ENCODE peak calls at places on chromosomes 1 and 21, in six cellular contexts. One of them, this sample, is unnamed. For H3K36me3, the result is how much of the 10 kb centered on the place peaks cover.

GRCh38 chr21:34351786-34352241 is 12.0 kb upstream of the KCNE2 start:
- DNase-seq in aorta: no peak
- DNase-seq in BE2C: peak
- DNase-seq in uterus: no peak
- DNase-seq in RWPE2: no peak
- DNase-seq in left lung: no peak
- DNase-seq in this sample: peak

GRCh38 chr21:42289926-42290325 is 25.3 kb downstream of the TFF3 start:
- DNase-seq in RWPE2: no peak
- DNase-seq in left lung: peak
- DNase-seq in uterus: no peak
- DNase-seq in aorta: no peak
- DNase-seq in BE2C: no peak
- DNase-seq in this sample: no peak

GRCh38 chr1:28091043-28091781 is 2.8 kb upstream of the EYA3 start:
- DNase-seq in RWPE2: no peak
- DNase-seq in left lung: no peak
- DNase-seq in uterus: peak
- DNase-seq in aorta: no peak
- DNase-seq in BE2C: peak
- DNase-seq in this sample: no peak

GRCh38 chr1:150804671-150805070 is 3.4 kb downstream of the CTSK start:
- DNase-seq in RWPE2: no peak
- DNase-seq in uterus: no peak
- DNase-seq in BE2C: no peak
- DNase-seq in left lung: no peak
- DNase-seq in aorta: no peak
- DNase-seq in this sample: no peak

GRCh38 chr1:207304710-207305151 is 16.7 kb upstream of the CD55 start:
- DNase-seq in left lung: no peak
- DNase-seq in BE2C: no peak
- DNase-seq in aorta: no peak
- DNase-seq in uterus: no peak
- DNase-seq in RWPE2: no peak
- DNase-seq in this sample: no peak

GRCh38 chr1:2945821-2946231 is 75.4 kb upstream of the ACTRT2 start:
- DNase-seq in RWPE2: peak
- DNase-seq in left lung: peak
- DNase-seq in aorta: peak
- DNase-seq in uterus: no peak
- DNase-seq in BE2C: no peak
- DNase-seq in this sample: no peak

GRCh38 chr1:56916630-56917029 is 49.2 kb downstream of the C8B start:
- DNase-seq in RWPE2: no peak
- DNase-seq in left lung: no peak
- DNase-seq in BE2C: no peak
- DNase-seq in aorta: no peak
- DNase-seq in uterus: no peak
- DNase-seq in this sample: no peak

GRCh38 chr1:14947421-14947820 is 206.1 kb upstream of the TMEM51 start:
- DNase-seq in BE2C: no peak
- DNase-seq in uterus: no peak
- DNase-seq in RWPE2: no peak
- DNase-seq in aorta: no peak
- DNase-seq in left lung: no peak
- DNase-seq in this sample: no peak

GRCh38 chr1:205532996-205533728 is 28.7 kb downstream of the CDK18 start:
- DNase-seq in BE2C: no peak
- DNase-seq in left lung: peak
- DNase-seq in RWPE2: no peak
- DNase-seq in uterus: no peak
- DNase-seq in aorta: peak
- DNase-seq in this sample: no peak

GRCh38 chr1:208475449-208475848 is 231.3 kb upstream of the PLXNA2 start:
- DNase-seq in RWPE2: no peak
- DNase-seq in BE2C: peak
- DNase-seq in uterus: no peak
- DNase-seq in left lung: no peak
- DNase-seq in aorta: no peak
- DNase-seq in this sample: no peak

GRCh38 chr21:35204850-35205564 is 155.9 kb upstream of the RUNX1 start:
- DNase-seq in uterus: peak
- DNase-seq in aorta: peak
- DNase-seq in RWPE2: no peak
- DNase-seq in left lung: peak
- DNase-seq in BE2C: no peak
- DNase-seq in this sample: no peak

GRCh38 chr1:8739377-8739776 is 78.1 kb downstream of the RERE start:
- DNase-seq in aorta: no peak
- DNase-seq in left lung: no peak
- DNase-seq in uterus: no peak
- DNase-seq in RWPE2: no peak
- DNase-seq in BE2C: no peak
- DNase-seq in this sample: no peak

GRCh38 chr1:23092447-23092846 is 73.2 kb downstream of the KDM1A start:
- DNase-seq in left lung: no peak
- DNase-seq in uterus: no peak
- DNase-seq in aorta: no peak
- DNase-seq in RWPE2: no peak
- DNase-seq in BE2C: no peak
- DNase-seq in this sample: no peak

GRCh38 chr1:223266632-223267172 is 97.3 kb downstream of the SUSD4 start:
- DNase-seq in left lung: no peak
- DNase-seq in uterus: no peak
- DNase-seq in RWPE2: no peak
- DNase-seq in BE2C: no peak
- DNase-seq in aorta: no peak
- DNase-seq in this sample: no peak

GRCh38 chr1:183303901-183304300 is 114.3 kb downstream of the NMNAT2 start:
- DNase-seq in left lung: no peak
- DNase-seq in BE2C: no peak
- DNase-seq in RWPE2: no peak
- DNase-seq in aorta: no peak
- DNase-seq in uterus: no peak
- DNase-seq in this sample: no peak

GRCh38 chr1:90027281-90027680 is 32.4 kb downstream of the ZNF326 start:
- DNase-seq in BE2C: no peak
- DNase-seq in aorta: no peak
- DNase-seq in uterus: no peak
- DNase-seq in RWPE2: no peak
- DNase-seq in left lung: no peak
- DNase-seq in this sample: no peak

GRCh38 chr1:61388586-61388985 is 306.2 kb downstream of the NFIA start:
- DNase-seq in uterus: no peak
- DNase-seq in left lung: no peak
- DNase-seq in aorta: no peak
- DNase-seq in RWPE2: no peak
- DNase-seq in BE2C: no peak
- DNase-seq in this sample: no peak

GRCh38 chr1:104648269-104648691 is 898.6 kb downstream of the AMY1C start:
- DNase-seq in uterus: no peak
- DNase-seq in RWPE2: no peak
- DNase-seq in aorta: no peak
- DNase-seq in left lung: no peak
- DNase-seq in BE2C: peak
- DNase-seq in this sample: peak

GRCh38 chr21:16709866-16710550 is 802.8 kb upstream of the CXADR start:
- DNase-seq in RWPE2: no peak
- DNase-seq in BE2C: no peak
- DNase-seq in left lung: no peak
- DNase-seq in uterus: peak
- DNase-seq in aorta: no peak
- DNase-seq in this sample: no peak

GRCh38 chr21:33938381-33938780 is 22.8 kb upstream of the ATP5PO start:
- DNase-seq in RWPE2: no peak
- DNase-seq in left lung: no peak
- DNase-seq in BE2C: no peak
- DNase-seq in aorta: no peak
- DNase-seq in uterus: no peak
- DNase-seq in this sample: no peak

GRCh38 chr1:187999973-188000372 is 1171.2 kb downstream of the PLA2G4A start:
- DNase-seq in RWPE2: no peak
- DNase-seq in uterus: no peak
- DNase-seq in aorta: no peak
- DNase-seq in left lung: no peak
- DNase-seq in BE2C: no peak
- DNase-seq in this sample: no peak

GRCh38 chr1:207863893-207864535 is 46.9 kb downstream of the CD34 start:
- DNase-seq in BE2C: no peak
- DNase-seq in uterus: no peak
- DNase-seq in RWPE2: no peak
- DNase-seq in left lung: no peak
- DNase-seq in aorta: no peak
- DNase-seq in this sample: no peak

GRCh38 chr1:42825058-42825851 is 8.1 kb upstream of the SVBP start:
- DNase-seq in aorta: no peak
- DNase-seq in uterus: no peak
- DNase-seq in RWPE2: no peak
- DNase-seq in left lung: no peak
- DNase-seq in BE2C: no peak
- DNase-seq in this sample: no peak

GRCh38 chr1:151936203-151936602 is 26.9 kb upstream of the THEM4 start:
- DNase-seq in aorta: no peak
- DNase-seq in left lung: no peak
- DNase-seq in RWPE2: no peak
- DNase-seq in uterus: no peak
- DNase-seq in BE2C: no peak
- DNase-seq in this sample: no peak

GRCh38 chr1:118113261-118113660 is 71.8 kb downstream of the SPAG17 start:
- DNase-seq in RWPE2: no peak
- DNase-seq in uterus: no peak
- DNase-seq in left lung: no peak
- DNase-seq in BE2C: no peak
- DNase-seq in aorta: no peak
- DNase-seq in this sample: no peak

DNA sequence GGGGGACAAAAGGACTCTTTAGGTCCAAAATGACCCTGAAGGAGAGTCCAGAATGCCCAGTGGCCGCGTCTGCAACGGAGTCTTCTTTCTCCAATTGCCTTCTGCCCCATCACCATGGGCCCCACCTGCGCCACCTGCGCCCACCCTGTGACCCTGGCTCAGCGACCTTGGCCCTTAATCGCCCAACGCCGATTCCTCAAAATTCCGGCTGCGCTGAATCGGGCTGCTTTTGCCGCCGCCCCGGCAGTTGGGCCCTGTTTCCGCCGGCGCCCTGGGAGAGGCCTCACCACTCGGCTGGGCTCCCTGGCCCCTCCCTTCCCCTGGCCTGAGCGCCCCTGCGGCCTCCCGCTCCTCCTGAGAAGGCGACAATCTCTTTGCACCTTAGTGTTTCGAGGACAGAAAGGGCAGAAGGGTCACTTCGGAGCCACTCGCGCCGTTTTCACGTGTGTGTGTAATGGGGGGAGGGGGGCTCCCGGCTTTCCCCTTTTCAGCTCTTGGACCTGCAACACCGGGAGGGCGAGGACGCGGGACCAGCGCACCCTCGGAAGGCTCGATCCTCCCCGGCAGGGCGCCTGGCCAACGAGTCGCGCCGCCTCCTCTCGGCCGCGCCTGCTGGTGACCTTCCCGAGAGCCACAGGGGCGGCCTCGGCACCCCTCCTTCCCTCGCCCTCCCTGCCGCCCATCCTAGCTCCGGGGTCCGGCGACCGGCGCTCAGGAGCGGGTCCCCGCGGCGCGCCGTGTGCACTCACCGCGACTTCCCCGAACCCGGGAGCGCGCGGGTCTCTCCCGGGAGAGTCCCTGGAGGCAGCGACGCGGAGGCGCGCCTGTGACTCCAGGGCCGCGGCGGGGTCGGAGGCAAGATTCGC is 522 bp upstream of the SIM2 start:
- DNase-seq in RWPE2: no peak
- DNase-seq in uterus: no peak
- DNase-seq in BE2C: no peak
- DNase-seq in left lung: peak
- DNase-seq in aorta: no peak
- DNase-seq in this sample: no peak
- H3K4me3 ChIP-seq in RWPE2: peak
- H3K4me3 ChIP-seq in uterus: peak
- H3K4me3 ChIP-seq in BE2C: no peak
- H3K4me3 ChIP-seq in left lung: peak
- H3K4me3 ChIP-seq in aorta: peak
- H3K4me3 ChIP-seq in this sample: peak

DNA sequence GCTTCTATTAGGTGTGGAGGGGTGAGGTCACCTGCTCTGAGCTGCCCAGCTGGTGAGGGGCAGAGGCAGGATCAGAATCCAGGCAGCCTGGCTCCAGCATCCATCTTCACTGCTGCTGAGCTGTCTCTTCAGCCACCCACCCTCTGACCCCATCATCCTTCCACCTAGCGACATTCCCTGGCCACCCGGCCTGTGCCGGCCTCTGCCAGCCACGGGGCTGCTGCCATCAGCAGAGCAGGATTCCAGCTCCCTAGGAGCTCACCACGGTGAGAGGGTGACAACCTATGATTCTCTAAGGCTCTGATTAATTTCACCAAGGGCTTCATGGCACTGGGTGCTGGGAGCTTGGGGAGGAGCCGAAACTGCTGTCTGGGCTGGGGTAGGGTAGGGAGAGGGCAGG is 32.1 kb downstream of the ALPL start:
- DNase-seq in aorta: no peak
- DNase-seq in uterus: no peak
- DNase-seq in BE2C: no peak
- DNase-seq in RWPE2: no peak
- DNase-seq in left lung: no peak
- DNase-seq in this sample: no peak
- H3K36me3 ChIP-seq in aorta: under half
- H3K36me3 ChIP-seq in uterus: under half
- H3K36me3 ChIP-seq in BE2C: under half
- H3K36me3 ChIP-seq in RWPE2: under half
- H3K36me3 ChIP-seq in left lung: under half
- H3K36me3 ChIP-seq in this sample: under half

GRCh38 chr1:114092118-114092517 is 61.6 kb downstream of the SYT6 start:
- DNase-seq in left lung: no peak
- DNase-seq in aorta: no peak
- DNase-seq in uterus: no peak
- DNase-seq in BE2C: no peak
- DNase-seq in RWPE2: no peak
- DNase-seq in this sample: no peak

GRCh38 chr1:114094303-114094663 is 59.4 kb downstream of the SYT6 start:
- DNase-seq in aorta: no peak
- DNase-seq in left lung: no peak
- DNase-seq in uterus: no peak
- DNase-seq in BE2C: no peak
- DNase-seq in RWPE2: no peak
- DNase-seq in this sample: no peak

GRCh38 chr1:114093624-114094302 is 59.9 kb downstream of the SYT6 start:
- DNase-seq in left lung: no peak
- DNase-seq in uterus: no peak
- DNase-seq in aorta: no peak
- DNase-seq in RWPE2: no peak
- DNase-seq in BE2C: no peak
- DNase-seq in this sample: no peak

GRCh38 chr1:114089502-114090138 is 64.0 kb downstream of the SYT6 start:
- DNase-seq in aorta: no peak
- DNase-seq in left lung: no peak
- DNase-seq in uterus: no peak
- DNase-seq in BE2C: no peak
- DNase-seq in RWPE2: no peak
- DNase-seq in this sample: no peak

GRCh38 chr1:114091711-114092110 is 62.0 kb downstream of the SYT6 start:
- DNase-seq in BE2C: no peak
- DNase-seq in RWPE2: no peak
- DNase-seq in uterus: no peak
- DNase-seq in aorta: no peak
- DNase-seq in left lung: no peak
- DNase-seq in this sample: no peak
- H3K4me3 ChIP-seq in BE2C: no peak
- H3K4me3 ChIP-seq in RWPE2: no peak
- H3K4me3 ChIP-seq in uterus: no peak
- H3K4me3 ChIP-seq in aorta: no peak
- H3K4me3 ChIP-seq in left lung: no peak
- H3K4me3 ChIP-seq in this sample: no peak

GRCh38 chr1:21833392-21833976 is 21.4 kb downstream of the LDLRAD2 start:
- DNase-seq in aorta: no peak
- DNase-seq in uterus: no peak
- DNase-seq in left lung: peak
- DNase-seq in RWPE2: peak
- DNase-seq in BE2C: no peak
- DNase-seq in this sample: no peak
- H3K36me3 ChIP-seq in aorta: under half
- H3K36me3 ChIP-seq in uterus: under half
- H3K36me3 ChIP-seq in left lung: half or more
- H3K36me3 ChIP-seq in RWPE2: half or more
- H3K36me3 ChIP-seq in BE2C: under half
- H3K36me3 ChIP-seq in this sample: half or more